ENCODE peak calls at places on chromosomes 5 and 9, in six cellular contexts. One of them, this sample, is unnamed.

GRCh38 chr9:88534456-88535225 is at the start of gene NXNL2:
- DNase-seq in choroid plexus epithelial cell: peak
- DNase-seq in GM23338: peak
- DNase-seq in mesendoderm: peak
- DNase-seq in fibroblast of lung: peak
- DNase-seq in osteoblast: peak
- DNase-seq in this sample: peak

GRCh38 chr5:134554319-134555222 is 29.1 kb downstream of the JADE2 start:
- DNase-seq in fibroblast of lung: peak
- DNase-seq in osteoblast: peak
- DNase-seq in GM23338: peak
- DNase-seq in mesendoderm: no peak
- DNase-seq in choroid plexus epithelial cell: peak
- DNase-seq in this sample: peak

GRCh38 chr5:74579215-74579614 is 61.3 kb downstream of the ENC1 start:
- DNase-seq in GM23338: no peak
- DNase-seq in choroid plexus epithelial cell: peak
- DNase-seq in osteoblast: peak
- DNase-seq in mesendoderm: no peak
- DNase-seq in fibroblast of lung: peak
- DNase-seq in this sample: no peak

GRCh38 chr5:180545248-180545647 is 46.1 kb downstream of the SCGB3A1 start:
- DNase-seq in GM23338: no peak
- DNase-seq in osteoblast: no peak
- DNase-seq in fibroblast of lung: no peak
- DNase-seq in mesendoderm: no peak
- DNase-seq in choroid plexus epithelial cell: no peak
- DNase-seq in this sample: no peak

GRCh38 chr9:73565833-73566465 is 414.3 kb downstream of the ANXA1 start:
- DNase-seq in osteoblast: no peak
- DNase-seq in fibroblast of lung: peak
- DNase-seq in choroid plexus epithelial cell: peak
- DNase-seq in GM23338: peak
- DNase-seq in mesendoderm: peak
- DNase-seq in this sample: no peak

GRCh38 chr9:37675661-37676060 is 24.9 kb downstream of the FRMPD1 start:
- DNase-seq in choroid plexus epithelial cell: no peak
- DNase-seq in osteoblast: no peak
- DNase-seq in GM23338: no peak
- DNase-seq in mesendoderm: no peak
- DNase-seq in fibroblast of lung: no peak
- DNase-seq in this sample: no peak

GRCh38 chr9:126661521-126662251 is 48.0 kb downstream of the LMX1B start:
- DNase-seq in choroid plexus epithelial cell: peak
- DNase-seq in osteoblast: no peak
- DNase-seq in fibroblast of lung: peak
- DNase-seq in GM23338: peak
- DNase-seq in mesendoderm: peak
- DNase-seq in this sample: no peak

GRCh38 chr9:109270971-109271900 is 49.6 kb downstream of the EPB41L4B start:
- DNase-seq in fibroblast of lung: no peak
- DNase-seq in osteoblast: no peak
- DNase-seq in choroid plexus epithelial cell: no peak
- DNase-seq in GM23338: no peak
- DNase-seq in mesendoderm: no peak
- DNase-seq in this sample: no peak

GRCh38 chr5:43993634-43994395 is 390.8 kb downstream of the NNT start:
- DNase-seq in mesendoderm: no peak
- DNase-seq in fibroblast of lung: no peak
- DNase-seq in choroid plexus epithelial cell: no peak
- DNase-seq in osteoblast: no peak
- DNase-seq in GM23338: no peak
- DNase-seq in this sample: peak

GRCh38 chr5:72328172-72328571 is 8.0 kb downstream of the PTCD2 start:
- DNase-seq in osteoblast: peak
- DNase-seq in mesendoderm: no peak
- DNase-seq in fibroblast of lung: peak
- DNase-seq in choroid plexus epithelial cell: no peak
- DNase-seq in GM23338: no peak
- DNase-seq in this sample: peak

GRCh38 chr5:16736158-16736994 is 119.6 kb upstream of the RETREG1 start:
- DNase-seq in GM23338: peak
- DNase-seq in choroid plexus epithelial cell: peak
- DNase-seq in osteoblast: no peak
- DNase-seq in mesendoderm: peak
- DNase-seq in fibroblast of lung: peak
- DNase-seq in this sample: no peak

GRCh38 chr5:132459031-132459982 is 31.3 kb downstream of the IRF1 start:
- DNase-seq in GM23338: no peak
- DNase-seq in mesendoderm: no peak
- DNase-seq in osteoblast: peak
- DNase-seq in choroid plexus epithelial cell: peak
- DNase-seq in fibroblast of lung: peak
- DNase-seq in this sample: no peak

GRCh38 chr5:163259495-163259894 is 177.9 kb upstream of the CCNG1 start:
- DNase-seq in osteoblast: no peak
- DNase-seq in choroid plexus epithelial cell: no peak
- DNase-seq in GM23338: peak
- DNase-seq in fibroblast of lung: no peak
- DNase-seq in mesendoderm: no peak
- DNase-seq in this sample: no peak

GRCh38 chr9:132644251-132644650 is 25.5 kb downstream of the DDX31 start:
- DNase-seq in choroid plexus epithelial cell: no peak
- DNase-seq in osteoblast: no peak
- DNase-seq in mesendoderm: peak
- DNase-seq in fibroblast of lung: no peak
- DNase-seq in GM23338: peak
- DNase-seq in this sample: no peak

GRCh38 chr9:136329211-136329627 is 1.9 kb downstream of the GPSM1 start:
- DNase-seq in choroid plexus epithelial cell: peak
- DNase-seq in osteoblast: peak
- DNase-seq in GM23338: no peak
- DNase-seq in fibroblast of lung: no peak
- DNase-seq in mesendoderm: no peak
- DNase-seq in this sample: peak
- H3K4me3 ChIP-seq in choroid plexus epithelial cell: peak
- H3K4me3 ChIP-seq in osteoblast: peak
- H3K4me3 ChIP-seq in GM23338: no peak
- H3K4me3 ChIP-seq in fibroblast of lung: peak
- H3K4me3 ChIP-seq in mesendoderm: no peak
- H3K4me3 ChIP-seq in this sample: peak

DNA sequence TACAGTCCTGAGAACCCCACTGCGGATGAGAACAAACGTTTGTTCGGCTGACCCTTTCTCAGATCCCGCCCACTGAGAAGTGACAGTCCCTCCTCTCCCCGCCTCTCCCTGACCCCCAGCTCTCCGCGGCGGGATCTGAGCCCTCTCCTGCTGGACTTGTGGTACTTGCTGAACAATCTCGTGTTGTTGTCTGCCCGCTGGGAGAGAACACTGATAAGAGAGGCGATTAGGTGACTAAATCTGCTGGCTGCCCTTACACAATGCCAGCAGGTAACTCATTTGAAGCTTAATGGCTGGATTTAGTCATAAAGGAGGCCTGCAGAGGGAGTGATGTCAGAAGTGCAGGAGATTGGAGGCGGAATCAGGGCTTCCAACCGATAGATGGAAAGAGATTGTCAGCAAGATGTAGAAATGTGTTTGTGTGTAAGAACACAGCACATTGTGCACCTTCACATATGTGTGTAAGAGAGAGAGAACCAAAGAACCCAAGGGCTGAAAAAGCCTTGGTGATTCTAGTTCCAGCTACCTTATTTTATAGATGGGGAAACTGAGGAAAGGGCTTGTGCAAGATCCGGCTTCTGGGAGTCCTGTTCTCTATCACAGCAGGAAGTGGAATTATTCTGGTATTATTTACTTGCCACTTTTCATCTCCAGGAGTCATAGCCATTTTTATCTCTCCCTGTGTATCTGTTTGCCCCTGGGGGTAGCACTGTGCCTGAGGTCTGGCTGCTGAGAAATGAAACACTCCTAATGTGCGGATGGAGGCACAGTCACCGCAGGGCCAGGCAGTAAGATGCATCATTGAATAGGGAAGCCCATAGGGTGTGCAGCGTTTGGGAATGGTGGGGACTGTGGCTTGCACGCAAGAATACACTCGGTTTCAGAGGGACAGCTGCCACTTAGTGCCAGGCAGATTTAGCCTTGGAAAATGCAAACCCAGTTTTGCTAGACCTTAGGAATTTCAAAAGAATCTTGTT is 203.7 kb upstream of the MSX2 start:
- DNase-seq in osteoblast: peak
- DNase-seq in mesendoderm: peak
- DNase-seq in fibroblast of lung: peak
- DNase-seq in choroid plexus epithelial cell: peak
- DNase-seq in GM23338: peak
- DNase-seq in this sample: no peak
- H3K4me3 ChIP-seq in osteoblast: no peak
- H3K4me3 ChIP-seq in mesendoderm: no peak
- H3K4me3 ChIP-seq in fibroblast of lung: no peak
- H3K4me3 ChIP-seq in choroid plexus epithelial cell: no peak
- H3K4me3 ChIP-seq in GM23338: peak
- H3K4me3 ChIP-seq in this sample: no peak

GRCh38 chr9:124834586-124834985 is 18.7 kb upstream of the WDR38 start:
- DNase-seq in choroid plexus epithelial cell: peak
- DNase-seq in fibroblast of lung: peak
- DNase-seq in GM23338: no peak
- DNase-seq in osteoblast: peak
- DNase-seq in mesendoderm: no peak
- DNase-seq in this sample: peak
- H3K4me3 ChIP-seq in choroid plexus epithelial cell: no peak
- H3K4me3 ChIP-seq in fibroblast of lung: no peak
- H3K4me3 ChIP-seq in GM23338: no peak
- H3K4me3 ChIP-seq in osteoblast: no peak
- H3K4me3 ChIP-seq in mesendoderm: no peak
- H3K4me3 ChIP-seq in this sample: no peak

DNA sequence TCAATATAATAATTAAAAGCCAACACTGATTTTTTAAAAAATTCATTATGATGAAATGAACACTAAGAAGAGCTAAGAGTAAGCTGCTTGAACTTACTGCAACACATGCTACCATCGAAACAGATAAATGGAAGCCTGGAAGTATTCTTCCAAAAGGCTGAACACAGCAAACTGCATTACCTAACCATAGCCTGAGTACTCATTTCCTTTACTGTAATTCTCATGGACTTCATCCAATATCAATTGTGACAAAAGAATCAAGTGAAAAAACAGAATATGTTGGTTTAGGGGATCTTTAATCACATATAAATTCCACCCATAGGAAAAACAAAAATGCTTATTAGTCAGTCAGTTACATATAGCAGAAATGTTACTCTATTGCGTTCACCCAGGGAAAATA is 68.6 kb downstream of the DROSHA start:
- DNase-seq in fibroblast of lung: peak
- DNase-seq in mesendoderm: no peak
- DNase-seq in GM23338: no peak
- DNase-seq in choroid plexus epithelial cell: peak
- DNase-seq in osteoblast: peak
- DNase-seq in this sample: no peak
- H3K4me3 ChIP-seq in fibroblast of lung: no peak
- H3K4me3 ChIP-seq in mesendoderm: no peak
- H3K4me3 ChIP-seq in GM23338: no peak
- H3K4me3 ChIP-seq in choroid plexus epithelial cell: no peak
- H3K4me3 ChIP-seq in osteoblast: no peak
- H3K4me3 ChIP-seq in this sample: no peak

GRCh38 chr9:107286057-107286456 is 3.0 kb downstream of the RAD23B start:
- DNase-seq in osteoblast: no peak
- DNase-seq in fibroblast of lung: peak
- DNase-seq in mesendoderm: no peak
- DNase-seq in GM23338: no peak
- DNase-seq in choroid plexus epithelial cell: peak
- DNase-seq in this sample: no peak
- H3K4me3 ChIP-seq in osteoblast: peak
- H3K4me3 ChIP-seq in fibroblast of lung: peak
- H3K4me3 ChIP-seq in mesendoderm: no peak
- H3K4me3 ChIP-seq in GM23338: peak
- H3K4me3 ChIP-seq in choroid plexus epithelial cell: peak
- H3K4me3 ChIP-seq in this sample: peak

GRCh38 chr5:148653271-148653839 is 972 bp downstream of the HTR4 start:
- DNase-seq in mesendoderm: no peak
- DNase-seq in osteoblast: no peak
- DNase-seq in GM23338: peak
- DNase-seq in fibroblast of lung: no peak
- DNase-seq in choroid plexus epithelial cell: no peak
- DNase-seq in this sample: peak

GRCh38 chr5:148651528-148651927 is 2.8 kb downstream of the HTR4 start:
- DNase-seq in fibroblast of lung: no peak
- DNase-seq in mesendoderm: no peak
- DNase-seq in GM23338: no peak
- DNase-seq in osteoblast: no peak
- DNase-seq in choroid plexus epithelial cell: no peak
- DNase-seq in this sample: no peak

GRCh38 chr5:148659641-148660345 is 5.5 kb upstream of the HTR4 start:
- DNase-seq in choroid plexus epithelial cell: no peak
- DNase-seq in mesendoderm: no peak
- DNase-seq in fibroblast of lung: no peak
- DNase-seq in osteoblast: no peak
- DNase-seq in GM23338: no peak
- DNase-seq in this sample: no peak

GRCh38 chr5:148653840-148654781 is at the start of gene HTR4:
- DNase-seq in mesendoderm: no peak
- DNase-seq in fibroblast of lung: no peak
- DNase-seq in GM23338: peak
- DNase-seq in osteoblast: no peak
- DNase-seq in choroid plexus epithelial cell: no peak
- DNase-seq in this sample: peak
- H3K4me3 ChIP-seq in mesendoderm: no peak
- H3K4me3 ChIP-seq in fibroblast of lung: no peak
- H3K4me3 ChIP-seq in GM23338: peak
- H3K4me3 ChIP-seq in osteoblast: no peak
- H3K4me3 ChIP-seq in choroid plexus epithelial cell: no peak
- H3K4me3 ChIP-seq in this sample: peak

DNA sequence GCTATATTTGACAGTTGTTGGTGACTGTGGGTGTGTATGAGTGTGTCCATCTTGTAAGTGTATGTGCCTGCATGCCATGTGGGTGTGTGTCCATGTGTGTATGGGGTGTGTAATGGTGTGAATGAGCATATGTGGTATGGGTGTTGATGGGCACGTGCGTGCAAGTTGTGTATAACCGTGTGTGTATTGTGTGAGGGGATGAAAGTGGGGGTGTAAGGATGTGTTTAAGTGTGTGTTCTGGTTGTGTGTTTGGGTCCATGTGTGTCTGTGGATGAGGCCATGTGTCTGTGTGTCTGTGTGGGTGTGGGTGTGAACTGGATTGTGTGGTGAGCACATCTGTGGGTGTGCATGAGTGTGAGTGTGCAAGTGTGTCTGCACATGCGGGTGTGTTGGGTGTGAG is 5.9 kb upstream of the FAM78A start:
- DNase-seq in choroid plexus epithelial cell: no peak
- DNase-seq in fibroblast of lung: no peak
- DNase-seq in GM23338: no peak
- DNase-seq in mesendoderm: no peak
- DNase-seq in osteoblast: peak
- DNase-seq in this sample: no peak
- H3K4me3 ChIP-seq in choroid plexus epithelial cell: no peak
- H3K4me3 ChIP-seq in fibroblast of lung: no peak
- H3K4me3 ChIP-seq in GM23338: peak
- H3K4me3 ChIP-seq in mesendoderm: no peak
- H3K4me3 ChIP-seq in osteoblast: no peak
- H3K4me3 ChIP-seq in this sample: no peak

This sample was measured in right cardiac atrium.